ENCODE peak calls at places on chromosome 19, in nine cellular contexts. T, O, H, C, I, N, J, B and X are unnamed samples. For H3K4me1, the result is how much of the 10 kb centered on the place peaks cover.

GRCh38 chr19:50025794-50026549 is at the start of gene ZNF473:
- DNase-seq in T (peak), O (peak), N (no peak), I (peak), H (peak), C (peak), B (peak), J (peak), X (peak)

GRCh38 chr19:4061178-4061682 is 5.5 kb downstream of the ZBTB7A start:
- DNase-seq in N (no peak), O (peak), T (peak), C (peak), H (no peak), B (no peak), J (no peak), I (peak), X (peak)

GRCh38 chr19:2846180-2846935 is 5.1 kb downstream of the ZNF555 start:
- DNase-seq in T (no peak), N (no peak), I (no peak), J (no peak), O (no peak), H (no peak), C (no peak), B (no peak), X (no peak)

GRCh38 chr19:46049597-46049996 is 8.8 kb upstream of the IGFL4 start:
- DNase-seq in O (no peak), H (no peak), B (peak), C (no peak), I (no peak), N (no peak), J (no peak), T (no peak), X (no peak)

GRCh38 chr19:44142014-44142523 is 715 bp downstream of the ZNF234 start:
- DNase-seq in N (no peak), C (no peak), O (peak), J (no peak), H (no peak), B (no peak), T (peak), I (peak), X (no peak)

GRCh38 chr19:57558525-57558924 is 1.1 kb downstream of the ZNF550 start:
- DNase-seq in N (no peak), O (peak), I (no peak), J (no peak), B (no peak), T (peak), H (no peak), C (no peak), X (no peak)

GRCh38 chr19:42276284-42276683 is 7.2 kb downstream of the CIC start:
- DNase-seq in J (no peak), C (no peak), T (no peak), I (peak), B (no peak), O (no peak), N (no peak), H (no peak), X (no peak)

GRCh38 chr19:35587326-35587725 is 1.4 kb downstream of the PMIS2 start:
- DNase-seq in H (no peak), O (no peak), J (no peak), B (no peak), I (no peak), T (peak), C (no peak), N (no peak), X (no peak)

GRCh38 chr19:10887616-10888367 is 16.4 kb downstream of the CARM1 start:
- DNase-seq in C (no peak), J (no peak), I (no peak), B (no peak), O (peak), H (no peak), T (no peak), N (no peak), X (no peak)

GRCh38 chr19:10885241-10886169 is 14.2 kb downstream of the CARM1 start:
- DNase-seq in O (peak), T (no peak), N (no peak), J (no peak), I (no peak), H (no peak), C (no peak), B (no peak), X (no peak)

GRCh38 chr19:10881403-10882107 is 10.2 kb downstream of the CARM1 start:
- DNase-seq in I (no peak), N (peak), J (no peak), B (no peak), H (no peak), T (no peak), O (no peak), C (no peak), X (no peak)

GRCh38 chr19:10882108-10882457 is 10.7 kb downstream of the CARM1 start:
- DNase-seq in T (no peak), O (no peak), B (no peak), I (peak), N (no peak), C (no peak), H (no peak), J (no peak), X (no peak)

DNA sequence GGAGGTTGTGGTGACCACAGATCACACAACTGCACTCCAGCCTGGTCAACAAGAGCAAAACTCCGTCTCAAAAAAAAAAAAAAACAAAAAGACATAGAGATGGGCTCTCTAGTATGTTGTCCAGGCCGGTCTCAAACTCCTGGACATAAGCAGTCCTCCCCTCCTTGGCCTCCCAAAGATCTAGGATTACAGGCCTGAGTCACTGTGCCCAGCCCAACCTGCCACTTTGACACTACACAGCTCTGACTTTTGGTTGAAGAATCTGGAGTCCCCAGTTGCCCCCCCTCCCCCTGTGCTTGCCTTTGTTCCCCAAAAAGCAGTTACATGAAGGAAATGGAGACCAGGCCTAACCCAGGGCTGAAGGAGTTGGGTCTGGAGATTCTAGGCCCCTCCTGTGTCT is 12.9 kb downstream of the CARM1 start:
- DNase-seq in I (no peak), J (no peak), H (no peak), B (no peak), C (peak), O (peak), N (no peak), T (peak), X (no peak)
- H3K4me1 ChIP-seq in I (under half), J (under half), H (under half), B (under half), C (under half), O (under half), N (half or more), T (half or more), X (under half)

GRCh38 chr19:56308792-56309191 is 5.8 kb downstream of the ZSCAN5A start:
- DNase-seq in J (no peak), C (no peak), H (no peak), T (no peak), O (no peak), B (no peak), I (no peak), N (no peak), X (no peak)
- H3K27ac ChIP-seq in J (no peak), C (no peak), H (no peak), T (no peak), O (no peak), B (no peak), I (no peak), N (no peak), X (no peak)

DNA sequence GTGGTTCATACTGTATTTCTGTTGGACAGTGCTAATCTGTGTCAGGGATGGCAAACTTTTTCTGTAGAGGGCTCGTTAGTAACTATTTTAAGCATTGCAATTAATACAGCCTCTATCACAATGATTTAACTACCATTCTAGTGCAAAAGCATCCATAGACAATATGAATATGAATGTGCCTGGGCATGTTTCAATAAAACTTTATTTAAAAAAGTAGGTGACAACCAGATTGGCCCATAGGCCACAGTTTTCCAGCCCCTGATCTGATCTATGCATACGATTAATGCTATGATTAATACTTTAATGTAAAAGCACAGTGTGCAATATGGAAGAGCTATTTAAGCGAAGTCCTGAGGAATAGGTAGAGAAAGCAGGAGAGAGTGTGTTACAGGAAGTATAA is 29.6 kb downstream of the ADGRE1 start:
- DNase-seq in T (no peak), O (no peak), J (no peak), N (no peak), I (no peak), C (no peak), B (no peak), H (no peak), X (no peak)
- H3K4me1 ChIP-seq in T (under half), O (under half), J (under half), N (under half), I (under half), C (under half), B (under half), H (under half), X (under half)

DNA sequence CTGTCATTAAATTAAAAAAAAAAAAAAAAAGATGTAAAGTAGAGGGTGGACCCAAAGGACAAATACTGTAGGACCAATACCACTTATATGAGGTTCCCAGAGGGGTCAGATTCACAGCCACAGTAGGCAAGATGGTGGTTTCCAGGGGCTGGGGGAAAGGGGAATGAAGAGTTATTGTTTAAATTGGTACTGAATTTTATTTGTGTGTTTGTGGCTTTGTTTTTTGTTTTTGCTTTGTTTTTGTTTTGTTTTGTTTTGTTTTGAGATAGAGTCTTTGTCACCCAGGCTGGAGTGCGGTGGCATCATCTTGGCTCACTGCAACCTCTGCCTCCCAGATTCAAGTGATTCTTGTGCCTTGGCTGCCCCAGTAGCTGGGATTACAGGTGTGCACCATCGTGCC is 17.9 kb upstream of the LSM14A start:
- DNase-seq in J (no peak), B (no peak), I (no peak), T (no peak), C (no peak), H (no peak), N (no peak), O (no peak), X (no peak)
- H3K27ac ChIP-seq in J (no peak), B (no peak), I (no peak), T (no peak), C (no peak), H (no peak), N (no peak), O (no peak), X (no peak)

GRCh38 chr19:39128511-39129079 is 3.0 kb downstream of the PAK4 start:
- DNase-seq in O (peak), I (no peak), C (no peak), H (no peak), B (no peak), T (no peak), J (no peak), N (no peak), X (no peak)

GRCh38 chr19:39132344-39132969 is 6.9 kb downstream of the PAK4 start:
- DNase-seq in O (no peak), N (no peak), H (no peak), I (no peak), C (no peak), J (no peak), T (no peak), B (no peak), X (no peak)

GRCh38 chr19:39129116-39129515 is 3.5 kb downstream of the PAK4 start:
- DNase-seq in B (no peak), N (no peak), O (no peak), I (no peak), J (no peak), C (no peak), T (no peak), H (no peak), X (no peak)

GRCh38 chr19:39131255-39131755 is 5.7 kb downstream of the PAK4 start:
- DNase-seq in B (no peak), O (no peak), J (no peak), H (no peak), N (no peak), T (peak), I (peak), C (no peak), X (no peak)

GRCh38 chr19:39130337-39131254 is 5.0 kb downstream of the PAK4 start:
- DNase-seq in B (no peak), H (no peak), J (no peak), I (peak), O (no peak), C (no peak), N (no peak), T (no peak), X (no peak)
- H3K4me1 ChIP-seq in B (under half), H (under half), J (under half), I (half or more), O (under half), C (under half), N (under half), T (under half), X (under half)

GRCh38 chr19:16260160-16260793 is 62.6 kb downstream of the AP1M1 start:
- DNase-seq in T (no peak), C (no peak), B (no peak), H (no peak), J (no peak), I (no peak), O (no peak), N (no peak), X (no peak)
- H3K27ac ChIP-seq in T (no peak), C (no peak), B (no peak), H (no peak), J (no peak), I (peak), O (no peak), N (no peak), X (peak)